ENCODE peak calls at places on chromosomes 13 and 19, in six cellular contexts. J is effector memory CD4-positive, alpha-beta T cell; Q is pancreas; F is psoas muscle; K is A673; C is cardiac muscle cell. L is an unnamed sample. For H3K9me3 and H3K4me1, the result is how much of the 10 kb centered on the place peaks cover.

GRCh38 chr13:46575843-46576242 is 22.9 kb downstream of the LRCH1 start:
- DNase-seq in J (no peak), Q (no peak), F (no peak), K (no peak), C (peak), L (peak)

GRCh38 chr19:12779162-12779993 is 4.0 kb upstream of the HOOK2 start:
- DNase-seq in J (no peak), Q (peak), F (peak), K (peak), C (peak), L (peak)

GRCh38 chr13:105144020-105144419 is 1391.4 kb downstream of the EFNB2 start:
- DNase-seq in J (no peak), Q (no peak), F (no peak), K (no peak), C (no peak), L (no peak)

GRCh38 chr19:17602217-17602616 is 46.8 kb downstream of the COLGALT1 start:
- DNase-seq in J (no peak), Q (no peak), F (no peak), K (no peak), C (no peak), L (no peak)

GRCh38 chr19:51097166-51097736 is 11.0 kb downstream of the CTU1 start:
- DNase-seq in J (peak), Q (peak), F (peak), K (peak), C (peak), L (peak)

GRCh38 chr13:22846551-22846950 is 334.2 kb upstream of the SGCG start:
- DNase-seq in J (no peak), Q (no peak), F (no peak), K (no peak), C (no peak), L (no peak)

GRCh38 chr13:46615888-46616531 is 63.0 kb downstream of the LRCH1 start:
- DNase-seq in J (no peak), Q (no peak), F (no peak), K (no peak), C (no peak), L (no peak)

GRCh38 chr13:70896136-70896535 is 787.9 kb upstream of the KLHL1 start:
- DNase-seq in J (no peak), Q (no peak), F (no peak), K (no peak), C (no peak), L (no peak)

GRCh38 chr19:43503501-43504425 is 783 bp downstream of the PHLDB3 start:
- DNase-seq in J (peak), Q (peak), F (peak), K (peak), C (peak), L (peak)

GRCh38 chr19:56838930-56839664 is 1.4 kb downstream of the PEG3 start:
- DNase-seq in J (no peak), Q (peak), F (peak), K (peak), C (no peak), L (peak)

GRCh38 chr19:8578642-8579265 is 1.5 kb upstream of the MYO1F start:
- DNase-seq in J (peak), Q (peak), F (peak), K (peak), C (peak), L (peak)

GRCh38 chr13:113275387-113275786 is 21.7 kb upstream of the LAMP1 start:
- DNase-seq in J (no peak), Q (peak), F (peak), K (peak), C (peak), L (peak)

GRCh38 chr13:114108894-114109293 is 23.5 kb downstream of the RASA3 start:
- DNase-seq in J (no peak), Q (no peak), F (peak), K (no peak), C (no peak), L (no peak)

GRCh38 chr13:71979616-71980015 is 112.6 kb upstream of the DACH1 start:
- DNase-seq in J (no peak), Q (no peak), F (no peak), K (peak), C (peak), L (no peak)

GRCh38 chr13:110419391-110419791 is 112.3 kb downstream of the COL4A2 start:
- DNase-seq in J (no peak), Q (no peak), F (no peak), K (no peak), C (no peak), L (no peak)

GRCh38 chr19:14002571-14003278 is 3.4 kb downstream of the RFX1 start:
- DNase-seq in J (no peak), Q (no peak), F (no peak), K (no peak), C (no peak), L (no peak)
- H3K27ac ChIP-seq in J (peak), Q (peak), F (peak), K (peak), C (peak), L (no peak)

DNA sequence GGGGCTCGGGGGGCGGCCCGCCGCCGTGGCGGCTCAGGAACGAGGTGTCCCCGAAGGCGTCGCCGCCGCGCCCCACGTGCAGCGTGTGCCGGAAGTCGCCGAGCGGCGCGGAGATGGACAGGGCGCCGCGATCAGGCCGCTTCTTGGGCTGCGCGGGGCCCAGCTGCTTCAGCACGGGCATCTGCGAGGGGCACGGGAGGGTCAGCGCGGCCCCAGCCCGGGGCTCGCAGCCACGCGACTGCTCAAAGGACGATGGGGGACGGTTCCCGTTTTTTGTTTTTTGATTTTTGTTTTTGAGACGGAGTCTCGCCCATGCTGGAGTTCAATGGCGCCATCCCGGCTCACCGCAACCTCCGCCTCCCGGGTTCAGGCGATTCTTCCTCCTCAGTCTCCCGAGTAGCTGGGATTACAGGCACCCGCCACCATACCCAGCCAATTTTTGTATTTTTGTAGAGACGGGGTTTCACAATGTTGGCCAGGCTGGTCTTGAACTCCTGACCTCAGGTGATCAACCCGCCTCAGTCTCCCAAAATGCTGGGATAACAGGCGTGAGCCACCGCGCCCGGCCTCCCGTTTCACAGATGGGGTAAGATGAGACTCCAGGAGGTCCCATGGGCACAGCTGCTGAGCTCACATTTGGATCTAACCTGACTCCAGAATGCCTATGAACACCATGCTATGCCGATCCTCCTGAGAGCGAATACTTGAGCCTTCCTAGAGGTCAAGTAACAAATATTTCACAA is 2.0 kb upstream of the LENG9 start:
- DNase-seq in J (no peak), Q (peak), F (peak), K (no peak), C (no peak), L (no peak)
- H3K9me3 ChIP-seq in J (under half), Q (under half), F (under half), K (under half), C (under half), L (under half)

GRCh38 chr19:35329323-35329722 is 336 bp downstream of the CD22 start:
- DNase-seq in J (no peak), Q (no peak), F (no peak), K (no peak), C (no peak), L (no peak)
- H3K4me1 ChIP-seq in J (under half), Q (under half), F (under half), K (under half), C (under half), L (under half)

GRCh38 chr19:47047272-47047930 is 1.0 kb downstream of the TMEM160 start:
- DNase-seq in J (no peak), Q (no peak), F (no peak), K (no peak), C (no peak), L (no peak)
- H3K27ac ChIP-seq in J (no peak), Q (no peak), F (no peak), K (no peak), C (no peak), L (no peak)

GRCh38 chr19:52099497-52100138 is 4.1 kb upstream of the ZNF841 start:
- DNase-seq in J (no peak), Q (no peak), F (no peak), K (no peak), C (no peak), L (no peak)
- H3K9me3 ChIP-seq in J (under half), Q (under half), F (half or more), K (under half), C (under half), L (under half)

GRCh38 chr13:48232420-48233096 is 448 bp upstream of the ITM2B start:
- DNase-seq in J (no peak), Q (no peak), F (no peak), K (no peak), C (no peak), L (no peak)

GRCh38 chr13:48235100-48235813 is 2.3 kb downstream of the ITM2B start:
- DNase-seq in J (no peak), Q (peak), F (no peak), K (peak), C (peak), L (peak)

GRCh38 chr13:48234652-48235099 is 1.7 kb downstream of the ITM2B start:
- DNase-seq in J (no peak), Q (no peak), F (no peak), K (peak), C (no peak), L (no peak)

GRCh38 chr13:48233097-48233885 is at the start of gene ITM2B:
- DNase-seq in J (peak), Q (peak), F (peak), K (peak), C (peak), L (peak)

DNA sequence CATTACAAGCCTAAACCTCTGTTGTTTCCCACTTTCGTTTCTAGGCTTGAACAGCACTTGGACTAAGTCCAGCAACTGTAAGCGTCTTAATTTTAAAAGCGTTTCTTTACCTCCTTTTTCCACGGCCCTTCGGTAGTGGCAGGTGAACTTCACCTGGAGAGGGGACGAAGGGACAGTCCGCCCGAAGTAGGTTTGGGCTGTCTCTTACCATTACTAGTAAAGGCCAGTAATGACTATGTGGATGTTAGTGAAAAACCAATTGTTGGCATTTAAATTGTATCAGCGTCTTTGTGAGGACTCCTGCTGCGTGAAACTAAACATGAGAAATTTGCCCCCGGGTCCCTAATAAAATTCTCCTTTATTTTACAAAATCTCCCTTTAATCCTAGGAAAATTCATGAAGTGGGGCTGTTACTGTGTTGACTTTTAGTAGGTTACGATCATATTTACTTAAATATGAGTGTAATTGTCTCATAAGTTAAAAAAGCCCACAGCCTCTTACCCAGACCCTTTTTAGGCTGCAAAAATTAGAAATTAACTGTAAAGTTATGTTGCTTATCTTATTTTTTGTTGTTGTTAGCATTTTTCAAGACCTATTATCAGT is 981 bp downstream of the ITM2B start:
- DNase-seq in J (no peak), Q (no peak), F (no peak), K (no peak), C (no peak), L (no peak)
- H3K4me1 ChIP-seq in J (under half), Q (under half), F (under half), K (under half), C (under half), L (under half)

GRCh38 chr13:76934671-76935070 is 13.6 kb upstream of the ACOD1 start:
- DNase-seq in J (no peak), Q (no peak), F (no peak), K (no peak), C (no peak), L (no peak)
- H3K27ac ChIP-seq in J (no peak), Q (no peak), F (no peak), K (no peak), C (no peak), L (no peak)

GRCh38 chr19:50046649-50047503 is 21.1 kb downstream of the ZNF473 start:
- DNase-seq in J (peak), Q (peak), F (peak), K (peak), C (peak), L (peak)
- H3K9me3 ChIP-seq in J (under half), Q (under half), F (half or more), K (under half), C (under half), L (under half)